ENCODE peak calls at places on chromosome 12, in nine cellular contexts. R is CD8-positive, alpha-beta memory T cell; I is CD8-positive, alpha-beta T cell; N is uterus; C is left ventricle myocardium inferior; E is left lung; S is GM23248; L is fibroblast of lung; B is hepatocyte. Q is an unnamed sample. For H3K4me1, the result is how much of the 10 kb centered on the place peaks cover.

GRCh38 chr12:15853877-15854276 is 28.3 kb upstream of the STRAP start:
- DNase-seq in E (no peak), S (no peak), I (no peak), L (no peak), R (no peak), B (no peak), N (no peak), C (no peak), Q (no peak)

GRCh38 chr12:90940872-90941499 is 14.0 kb downstream of the CCER1 start:
- DNase-seq in S (peak), N (no peak), C (no peak), I (no peak), B (peak), L (peak), E (no peak), R (no peak), Q (no peak)

GRCh38 chr12:120292661-120293531 is at the start of gene RNU4-1:
- DNase-seq in B (peak), N (peak), E (peak), R (peak), S (peak), C (peak), I (peak), L (peak), Q (peak)

GRCh38 chr12:108846320-108846719 is 11.1 kb downstream of the SSH1 start:
- DNase-seq in N (no peak), E (no peak), B (no peak), R (no peak), C (peak), L (no peak), I (no peak), S (peak), Q (peak)

GRCh38 chr12:26156201-26156871 is 31.5 kb upstream of the BHLHE41 start:
- DNase-seq in N (no peak), L (no peak), E (no peak), C (no peak), S (no peak), B (no peak), R (no peak), I (no peak), Q (no peak)

GRCh38 chr12:105850103-105850968 is 288.4 kb downstream of the NUAK1 start:
- DNase-seq in R (no peak), N (no peak), I (no peak), B (no peak), C (no peak), S (peak), L (no peak), E (no peak), Q (no peak)

GRCh38 chr12:109446-109845 is 42.9 kb downstream of the IQSEC3 start:
- DNase-seq in S (no peak), N (no peak), C (no peak), I (no peak), L (no peak), R (no peak), E (no peak), B (no peak), Q (no peak)

GRCh38 chr12:95953000-95953399 is 9.9 kb downstream of the AMDHD1 start:
- DNase-seq in S (no peak), E (no peak), R (no peak), N (no peak), L (no peak), B (no peak), I (no peak), C (no peak), Q (no peak)

GRCh38 chr12:27260746-27261145 is 16.7 kb downstream of the STK38L start:
- DNase-seq in B (no peak), S (peak), R (no peak), E (no peak), N (no peak), I (no peak), C (no peak), L (peak), Q (no peak)

DNA sequence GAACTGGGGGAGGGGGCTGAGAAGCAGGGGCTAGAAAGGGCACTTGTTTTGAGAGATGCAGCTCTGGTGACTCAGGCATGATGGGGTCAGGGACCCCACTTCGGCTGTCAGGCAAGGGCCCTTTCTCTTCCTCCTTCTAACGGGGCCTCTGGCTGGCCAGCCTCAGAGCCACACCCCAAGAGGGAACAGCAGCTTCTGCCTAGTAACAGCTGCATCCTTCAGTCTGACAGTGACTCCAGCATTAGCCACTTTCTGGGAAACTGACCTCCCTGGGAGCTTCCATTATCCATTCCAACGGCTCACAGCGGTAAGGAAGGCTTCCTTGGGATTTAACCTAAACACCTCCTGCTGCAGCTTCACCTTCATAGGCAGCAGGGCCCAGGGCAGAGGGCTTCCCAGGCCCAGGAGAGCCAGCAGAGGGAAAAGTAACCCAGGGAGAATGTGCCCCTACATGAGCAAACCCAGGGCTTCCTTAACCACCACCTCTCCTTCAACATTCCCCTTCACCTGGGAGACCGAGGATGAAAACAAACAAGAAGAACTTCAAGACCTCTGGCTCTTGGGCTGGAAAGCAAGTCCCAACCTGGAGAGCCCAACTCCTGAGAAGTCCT is 2.7 kb downstream of the NCKAP5L start:
- DNase-seq in I (no peak), R (no peak), C (peak), B (no peak), E (peak), L (peak), S (peak), N (no peak), Q (no peak)
- H3K4me3 ChIP-seq in I (no peak), R (no peak), C (peak), B (no peak), E (no peak), L (peak), S (peak), N (no peak), Q (no peak)

GRCh38 chr12:12716151-12716844 is 870 bp upstream of the CDKN1B start:
- DNase-seq in N (peak), I (no peak), S (peak), R (no peak), C (no peak), L (peak), B (peak), E (no peak), Q (no peak)

GRCh38 chr12:12718382-12718761 is 1.2 kb downstream of the CDKN1B start:
- DNase-seq in R (no peak), L (no peak), N (no peak), C (no peak), I (no peak), E (no peak), S (peak), B (no peak), Q (no peak)

GRCh38 chr12:12716845-12717585 is at the start of gene CDKN1B:
- DNase-seq in E (peak), C (peak), S (peak), N (peak), R (peak), B (peak), I (peak), L (peak), Q (peak)

GRCh38 chr12:12718853-12719252 is 1.7 kb downstream of the CDKN1B start:
- DNase-seq in R (no peak), L (peak), B (no peak), I (no peak), C (no peak), S (peak), E (peak), N (no peak), Q (no peak)

DNA sequence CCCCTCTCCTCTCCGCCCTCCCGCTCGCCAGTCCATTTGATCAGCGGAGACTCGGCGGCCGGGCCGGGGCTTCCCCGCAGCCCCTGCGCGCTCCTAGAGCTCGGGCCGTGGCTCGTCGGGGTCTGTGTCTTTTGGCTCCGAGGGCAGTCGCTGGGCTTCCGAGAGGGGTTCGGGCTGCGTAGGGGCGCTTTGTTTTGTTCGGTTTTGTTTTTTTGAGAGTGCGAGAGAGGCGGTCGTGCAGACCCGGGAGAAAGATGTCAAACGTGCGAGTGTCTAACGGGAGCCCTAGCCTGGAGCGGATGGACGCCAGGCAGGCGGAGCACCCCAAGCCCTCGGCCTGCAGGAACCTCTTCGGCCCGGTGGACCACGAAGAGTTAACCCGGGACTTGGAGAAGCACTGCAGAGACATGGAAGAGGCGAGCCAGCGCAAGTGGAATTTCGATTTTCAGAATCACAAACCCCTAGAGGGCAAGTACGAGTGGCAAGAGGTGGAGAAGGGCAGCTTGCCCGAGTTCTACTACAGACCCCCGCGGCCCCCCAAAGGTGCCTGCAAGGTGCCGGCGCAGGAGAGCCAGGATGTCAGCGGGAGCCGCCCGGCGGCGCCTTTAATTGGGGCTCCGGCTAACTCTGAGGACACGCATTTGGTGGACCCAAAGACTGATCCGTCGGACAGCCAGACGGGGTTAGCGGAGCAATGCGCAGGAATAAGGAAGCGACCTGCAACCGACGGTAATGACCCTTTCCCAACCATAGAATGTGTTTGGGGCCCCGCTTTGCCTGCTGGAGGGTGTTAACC is 616 bp downstream of the CDKN1B start:
- DNase-seq in N (no peak), L (no peak), R (no peak), S (peak), C (peak), B (peak), E (peak), I (no peak), Q (peak)
- H3K4me1 ChIP-seq in N (under half), L (under half), R (under half), S (half or more), C (half or more), B (half or more), E (half or more), I (half or more), Q (under half)

GRCh38 chr12:117835113-117835512 is 133.7 kb downstream of the KSR2 start:
- DNase-seq in R (no peak), E (no peak), N (no peak), C (no peak), B (no peak), I (no peak), L (no peak), S (no peak), Q (no peak)

GRCh38 chr12:117836476-117836875 is 132.3 kb downstream of the KSR2 start:
- DNase-seq in L (no peak), R (no peak), B (no peak), I (no peak), N (no peak), C (no peak), E (no peak), S (no peak), Q (no peak)

GRCh38 chr12:117829108-117829507 is 139.7 kb downstream of the KSR2 start:
- DNase-seq in I (no peak), N (no peak), S (no peak), B (no peak), E (no peak), R (no peak), C (no peak), L (no peak), Q (no peak)

GRCh38 chr12:117830471-117830870 is 138.3 kb downstream of the KSR2 start:
- DNase-seq in N (no peak), L (no peak), R (no peak), S (peak), B (no peak), E (no peak), C (no peak), I (no peak), Q (no peak)

GRCh38 chr12:117832459-117833457 is 136.0 kb downstream of the KSR2 start:
- DNase-seq in R (no peak), N (no peak), S (peak), B (no peak), I (no peak), C (no peak), L (no peak), E (no peak), Q (no peak)
- H3K27ac ChIP-seq in R (no peak), N (no peak), S (no peak), B (no peak), I (no peak), C (no peak), L (no peak), E (no peak), Q (no peak)

GRCh38 chr12:53623986-53624385 is 2.2 kb downstream of the ATF7 start:
- DNase-seq in S (peak), L (peak), E (no peak), N (peak), C (no peak), I (no peak), R (no peak), B (no peak), Q (no peak)
- H3K4me3 ChIP-seq in S (peak), L (peak), E (peak), N (peak), C (peak), I (no peak), R (no peak), B (peak), Q (peak)

DNA sequence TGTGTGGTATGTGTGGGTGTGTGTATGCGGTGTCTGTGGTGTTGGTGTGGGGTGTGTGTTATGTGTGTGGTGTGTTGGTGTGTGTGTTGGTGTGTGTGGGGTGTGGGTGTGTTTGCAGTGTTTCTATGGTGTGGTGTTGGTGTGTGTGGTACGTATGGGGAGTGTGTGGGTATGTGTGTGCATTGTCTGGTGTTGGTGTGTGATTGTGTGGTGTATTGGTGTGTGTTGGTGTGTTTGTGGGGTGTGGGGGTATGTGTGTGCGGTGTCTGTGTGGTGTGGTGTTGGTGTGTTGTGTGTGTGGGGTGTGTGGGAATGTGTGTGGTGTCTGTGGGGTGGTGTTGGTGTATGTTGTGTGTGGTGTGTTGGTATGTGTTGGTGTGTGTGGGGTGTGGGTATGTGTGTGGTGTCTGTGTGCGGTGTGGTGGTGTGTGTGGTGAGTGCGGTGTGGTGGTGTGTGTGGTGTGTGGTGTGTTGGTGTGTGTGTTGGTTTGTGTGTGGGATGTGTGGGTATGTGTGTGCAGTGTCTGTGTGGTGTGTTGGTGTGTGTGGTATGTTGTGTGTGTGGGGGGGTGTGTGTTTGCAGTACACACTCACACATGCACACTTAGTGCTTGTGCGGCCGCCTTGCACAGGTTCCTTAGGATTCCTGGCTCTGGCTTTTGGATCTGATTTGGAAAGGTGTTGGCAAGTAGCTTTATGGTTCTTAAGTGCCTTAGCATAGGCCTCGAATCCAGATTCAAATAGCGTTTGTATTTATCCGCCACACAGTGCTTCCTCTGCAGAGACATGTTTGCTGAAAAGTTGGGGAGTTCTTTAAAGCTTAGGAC is 16.4 kb downstream of the MLXIP start:
- DNase-seq in E (no peak), R (no peak), L (peak), S (peak), I (no peak), N (no peak), C (no peak), B (no peak), Q (no peak)
- H3K4me1 ChIP-seq in E (half or more), R (half or more), L (under half), S (under half), I (half or more), N (under half), C (half or more), B (under half), Q (under half)

DNA sequence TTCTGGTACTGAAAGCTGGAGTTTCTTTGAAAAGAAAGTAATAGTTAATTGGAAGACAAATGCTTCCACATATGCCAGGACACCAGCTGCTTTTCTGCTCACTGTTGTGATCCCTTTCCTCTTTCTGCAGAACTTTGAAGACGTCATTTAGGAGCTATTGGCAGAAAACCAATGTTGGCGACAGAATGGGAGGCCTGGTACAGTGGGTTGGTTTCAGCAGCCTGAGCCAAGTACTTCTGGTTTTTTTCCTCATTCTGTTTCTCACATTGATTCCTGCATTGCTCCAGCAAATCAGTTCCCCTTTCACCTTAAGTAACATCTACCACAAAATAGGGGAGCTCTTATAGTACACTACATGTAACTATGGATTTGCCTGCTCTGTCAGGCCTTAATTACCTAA is 96.9 kb downstream of the FIGNL2 start:
- DNase-seq in I (no peak), L (peak), B (no peak), R (no peak), S (no peak), E (no peak), C (no peak), N (no peak), Q (no peak)
- H3K27ac ChIP-seq in I (no peak), L (no peak), B (no peak), R (no peak), S (peak), E (no peak), C (peak), N (no peak), Q (no peak)